ENCODE peak calls at places on chromosomes 5 and 9, in ten cellular contexts. J is activated CD4-positive, alpha-beta memory T cell treated with anti-CD3 and anti-CD28 coated beads, Interleukin-2, amount 10 ng/mL, durations not matched to agents 7 days and 5 days; S is NCI-H2081 treated with DMSO at 0.1 percent for 48 hours; I is iPS-NIHi11; Y is HCT116; E is choroid plexus epithelial cell; T is hypothalamus; X is AG08396; N is nephron progenitor cell; G is activated T-helper 1 cell treated with Interleukin-2 at 50 U/mL for 16 hours. D is an unnamed sample.

GRCh38 chr9:137297966-137298365 is 4.1 kb downstream of the NRARP start:
- DNase-seq in J (no peak), S (no peak), I (no peak), Y (no peak), E (no peak), T (no peak), X (no peak), N (no peak), G (no peak), D (no peak)

GRCh38 chr5:169637856-169638190 is 748 bp downstream of the DOCK2 start:
- DNase-seq in J (peak; percentile 88), S (no peak), I (no peak), Y (no peak), E (no peak), T (no peak), X (no peak), N (no peak), G (peak; percentile 58), D (no peak)

GRCh38 chr5:81344736-81345135 is 43.3 kb downstream of the ZCCHC9 start:
- DNase-seq in J (no peak), S (no peak), I (no peak), Y (no peak), E (no peak), T (no peak), X (no peak), N (no peak), G (no peak), D (no peak)

GRCh38 chr5:76855961-76856360 is 6.1 kb downstream of the S100Z start:
- DNase-seq in J (peak; percentile 63), S (no peak), I (no peak), Y (no peak), E (no peak), T (no peak), X (no peak), N (no peak), G (peak; percentile 5), D (no peak)

GRCh38 chr5:31496301-31496700 is 35.6 kb downstream of the DROSHA start:
- DNase-seq in J (no peak), S (no peak), I (no peak), Y (no peak), E (no peak), T (no peak), X (no peak), N (no peak), G (no peak), D (no peak)

GRCh38 chr5:6448622-6449464 is at the start of gene UBE2QL1:
- DNase-seq in J (no peak), S (no peak), I (peak; percentile 55), Y (no peak), E (peak; percentile 11), T (no peak), X (no peak), N (peak; percentile 49), G (no peak), D (peak; percentile 51)

GRCh38 chr9:74497750-74498615 is 848 bp downstream of the RORB start:
- DNase-seq in J (peak; percentile 20), S (no peak), I (peak; percentile 27), Y (no peak), E (peak; percentile 43), T (peak; percentile 29), X (peak; percentile 31), N (peak; percentile 54), G (no peak), D (no peak)

GRCh38 chr5:3837544-3837943 is 241.9 kb downstream of the IRX1 start:
- DNase-seq in J (no peak), S (no peak), I (no peak), Y (no peak), E (no peak), T (no peak), X (no peak), N (no peak), G (no peak), D (no peak)